ENCODE peak calls at places on chromosomes 13 and 19, in six cellular contexts. H is HCT116, X is neural progenitor cell, S is IMR-90, D is K562, I is H1. M is an unnamed sample.

GRCh38 chr13:43242040-43242439 is 218.7 kb downstream of the DNAJC15 start:
- DNase-seq in I (no peak), X (no peak), S (peak; percentile 47), D (no peak), H (no peak), M (no peak)

GRCh38 chr13:89721216-89721615 is 1626.3 kb upstream of the MIR17HG start:
- DNase-seq in D (no peak), H (no peak), S (no peak), I (no peak), X (no peak), M (no peak)

GRCh38 chr13:22761709-22762108 is 419.1 kb upstream of the SGCG start:
- DNase-seq in S (no peak), D (no peak), H (no peak), X (no peak), I (no peak), M (no peak)

GRCh38 chr13:38897521-38897920 is 93.1 kb downstream of the STOML3 start:
- DNase-seq in H (no peak), X (no peak), S (no peak), I (no peak), D (no peak), M (peak; percentile 6)

GRCh38 chr13:83975668-83976165 is 93.4 kb upstream of the SLITRK1 start:
- DNase-seq in H (no peak), S (no peak), I (no peak), D (no peak), X (no peak), M (no peak)

GRCh38 chr19:7742575-7742974 is 4.8 kb downstream of the CD209 start:
- DNase-seq in H (no peak), I (no peak), X (no peak), S (no peak), D (peak; percentile 57), M (no peak)

GRCh38 chr13:65959305-65959704 is 1270.8 kb downstream of the PCDH9 start:
- DNase-seq in S (peak; percentile 28), I (no peak), H (no peak), D (no peak), X (no peak), M (no peak)

GRCh38 chr19:56643460-56643763 is 453 bp downstream of the SMIM17 start:
- DNase-seq in D (no peak), I (no peak), S (no peak), H (no peak), X (no peak), M (no peak)

GRCh38 chr13:34044660-34045080 is 226.7 kb downstream of the RFC3 start:
- DNase-seq in S (peak; percentile 33), H (peak; percentile 69), I (no peak), D (no peak), X (no peak), M (peak; percentile 37)

GRCh38 chr19:15222738-15223648 is 9.3 kb downstream of the EPHX3 start:
- DNase-seq in X (peak; percentile 100), I (peak; percentile 92), D (peak; percentile 99), S (peak; percentile 95), H (peak; percentile 33), M (peak; percentile 100)
- H2AFZ ChIP-seq in X (peak overlapping the region; percentile 22), I (peak overlapping the region; percentile 79), D (peak overlapping the region; percentile 80), S (peak overlapping the region; percentile 98), H (no peak overlapping the region), M (peak overlapping the region; percentile 80)

DNA sequence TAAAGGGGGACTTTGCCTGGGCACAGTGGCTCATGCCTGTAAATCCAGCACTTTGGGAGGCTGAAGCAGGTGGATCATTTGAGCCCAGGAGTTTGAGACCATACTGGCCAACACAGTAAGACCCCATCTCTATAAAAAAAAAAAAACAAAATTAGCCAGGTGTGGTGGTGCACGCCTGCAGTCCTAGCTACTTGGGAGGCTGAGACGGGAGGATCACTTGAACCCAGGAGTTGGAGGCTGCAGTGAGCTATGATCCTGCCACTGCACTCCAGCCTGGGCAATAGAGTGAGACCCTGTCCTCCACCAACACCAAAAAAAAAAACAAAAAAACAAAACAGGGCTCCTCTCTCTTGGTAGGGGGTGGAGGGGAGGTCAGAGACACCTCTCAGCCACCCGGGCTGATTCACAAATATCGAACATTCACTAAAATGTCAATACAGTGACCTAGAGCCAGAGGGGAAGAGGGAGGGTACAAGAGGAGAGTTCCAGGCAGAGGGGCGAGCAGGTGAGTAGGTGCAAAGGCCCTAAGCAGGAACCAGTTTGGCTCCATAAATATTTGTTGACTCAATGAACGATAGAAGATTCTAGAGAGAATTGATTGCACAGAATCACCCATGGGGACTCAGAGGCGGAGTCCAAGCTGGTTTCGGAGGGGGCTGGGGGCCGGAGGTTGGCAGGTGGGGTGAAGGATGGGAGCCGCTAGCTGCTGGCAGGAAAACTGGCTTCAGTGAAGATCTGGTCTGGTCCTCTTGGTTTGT is 1.0 kb upstream of the CREB3L3 start:
- DNase-seq in I (no peak), H (no peak), S (no peak), X (no peak), D (no peak), M (peak; percentile 29)
- H3K4me3 ChIP-seq in I (no peak overlapping the region), H (no peak overlapping the region), S (no peak overlapping the region), X (no peak overlapping the region), D (no peak overlapping the region), M (no peak overlapping the region)

GRCh38 chr19:50725218-50725931 is 2.2 kb downstream of the CLEC11A start:
- DNase-seq in X (no peak), D (no peak), I (no peak), H (peak; percentile 23), S (no peak), M (no peak)
- H2AFZ ChIP-seq in X (no peak overlapping the region), D (peak overlapping the region; percentile 81), I (no peak overlapping the region), H (no peak overlapping the region), S (peak overlapping the region; percentile 99), M (peak overlapping the region; percentile 88)

GRCh38 chr19:33865306-33865705 is 68.6 kb downstream of the KCTD15 start:
- DNase-seq in I (no peak), S (no peak), D (no peak), H (no peak), X (no peak), M (no peak)

GRCh38 chr19:33871605-33872004 is 74.9 kb downstream of the KCTD15 start:
- DNase-seq in I (no peak), D (no peak), X (no peak), H (no peak), S (no peak), M (no peak)

GRCh38 chr19:33868076-33868735 is 71.5 kb downstream of the KCTD15 start:
- DNase-seq in I (no peak), S (no peak), X (no peak), D (no peak), H (no peak), M (no peak)

GRCh38 chr19:33866696-33867095 is 70.0 kb downstream of the KCTD15 start:
- DNase-seq in I (no peak), D (no peak), S (no peak), H (no peak), X (no peak), M (no peak)

GRCh38 chr19:33868821-33869412 is 72.2 kb downstream of the KCTD15 start:
- DNase-seq in I (peak; percentile 59), S (no peak), X (peak; percentile 50), D (no peak), H (no peak), M (no peak)
- H3K4me3 ChIP-seq in I (no peak overlapping the region), S (no peak overlapping the region), X (no peak overlapping the region), D (no peak overlapping the region), H (no peak overlapping the region), M (peak overlapping the region; percentile 47)

DNA sequence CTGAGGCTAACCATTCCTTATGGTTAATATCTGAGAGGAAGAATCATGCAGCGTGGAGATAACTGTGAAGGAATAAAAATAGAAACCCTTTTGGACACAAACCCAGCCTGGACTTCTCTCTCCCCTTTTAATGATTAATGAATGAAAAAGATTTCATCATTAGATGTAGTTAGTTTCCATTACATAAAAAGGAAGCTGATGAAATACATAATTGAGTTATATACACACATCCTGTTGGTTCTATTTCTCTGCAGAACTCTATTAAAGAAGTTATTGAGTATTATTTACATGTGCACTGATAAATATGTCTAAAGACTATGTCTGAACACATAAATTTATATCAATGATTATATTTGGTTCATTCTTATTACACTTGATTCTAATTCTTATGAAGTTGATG is 465.3 kb downstream of the GPC5 start:
- DNase-seq in X (no peak), D (no peak), H (no peak), S (no peak), I (no peak), M (no peak)
- H2AFZ ChIP-seq in X (no peak overlapping the region), D (no peak overlapping the region), H (no peak overlapping the region), S (no peak overlapping the region), I (no peak overlapping the region), M (no peak overlapping the region)

GRCh38 chr19:12821761-12822160 is 12.6 kb downstream of the RTBDN start:
- DNase-seq in D (no peak), X (no peak), H (no peak), I (no peak), S (no peak), M (no peak)

GRCh38 chr19:12828494-12828893 is 5.9 kb downstream of the RTBDN start:
- DNase-seq in H (no peak), I (peak; percentile 93), S (no peak), D (peak; percentile 61), X (peak; percentile 79), M (peak; percentile 83)

GRCh38 chr19:12825259-12826131 is 8.9 kb downstream of the RTBDN start:
- DNase-seq in I (peak; percentile 98), D (peak; percentile 93), S (no peak), X (peak; percentile 92), H (no peak), M (peak; percentile 87)
- H3K4me3 ChIP-seq in I (peak overlapping the region; percentile 64), D (peak overlapping the region; percentile 10), S (no peak overlapping the region), X (peak overlapping the region; percentile 28), H (peak overlapping the region; percentile 40), M (no peak overlapping the region)

DNA sequence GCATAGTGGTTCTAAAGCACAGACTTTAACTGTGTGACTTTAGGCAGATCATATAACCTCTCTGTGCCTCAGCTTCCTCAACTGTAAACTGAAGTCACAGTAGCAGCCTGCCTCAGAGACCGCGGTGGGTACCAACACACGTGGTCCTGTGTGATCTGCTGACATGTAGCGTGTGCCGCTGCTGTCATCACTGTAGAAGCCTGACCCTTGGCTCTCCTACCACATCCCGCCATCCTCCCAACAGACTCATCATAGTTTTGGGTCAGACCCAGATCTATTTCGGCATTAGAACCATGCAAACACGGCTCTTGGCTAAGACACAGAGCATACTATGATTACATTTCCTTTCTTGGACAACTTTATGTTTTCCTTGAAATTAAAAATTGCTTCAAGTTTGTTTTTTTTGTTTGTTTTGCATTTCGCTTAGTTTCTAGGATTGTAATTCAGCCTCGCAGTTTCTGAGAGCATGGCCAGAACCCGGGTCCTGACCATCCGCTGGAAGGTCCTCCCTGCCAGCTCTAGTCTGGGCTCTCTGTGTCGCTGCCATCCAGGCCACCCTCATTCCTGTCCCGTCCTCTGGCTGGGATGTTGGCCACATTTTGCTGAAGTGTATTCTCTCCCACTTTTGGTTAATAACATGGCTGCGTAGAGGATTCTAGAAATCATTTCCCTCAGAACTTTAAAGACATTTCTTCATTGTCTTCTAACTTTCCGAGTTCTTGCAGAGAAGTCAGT is 53.0 kb downstream of the GGACT start:
- DNase-seq in I (peak; percentile 31), S (no peak), X (no peak), H (no peak), D (no peak), M (peak; percentile 93)
- H2AFZ ChIP-seq in I (no peak overlapping the region), S (no peak overlapping the region), X (no peak overlapping the region), H (no peak overlapping the region), D (no peak overlapping the region), M (no peak overlapping the region)

GRCh38 chr19:17266026-17266425 is 1.2 kb upstream of the BABAM1 start:
- DNase-seq in H (no peak), X (no peak), D (no peak), I (no peak), S (no peak), M (peak; percentile 1)
- H3K4me3 ChIP-seq in H (no peak overlapping the region), X (no peak overlapping the region), D (no peak overlapping the region), I (no peak overlapping the region), S (no peak overlapping the region), M (no peak overlapping the region)

M was measured in osteoblast.